ENCODE peak calls at places on chromosomes 7 and 10, in ten cellular contexts. G, J, A, O, X, F, T, Y, M and S are unnamed samples.

GRCh38 chr7:77327932-77328628 is 88.1 kb downstream of the GSAP start:
- DNase-seq in J (no peak), X (no peak), G (no peak), F (no peak), Y (no peak), O (no peak), A (no peak), T (no peak), M (no peak), S (peak; percentile 17)

GRCh38 chr7:151607464-151607867 is 87.8 kb upstream of the RHEB start:
- DNase-seq in M (no peak), X (no peak), O (no peak), G (no peak), T (no peak), J (no peak), A (no peak), Y (no peak), F (peak; percentile 51), S (no peak)

GRCh38 chr7:81682873-81683272 is 87.0 kb downstream of the HGF start:
- DNase-seq in G (no peak), J (no peak), T (no peak), M (no peak), O (no peak), X (no peak), A (peak; percentile 85), F (no peak), Y (no peak), S (no peak)

GRCh38 chr10:50360486-50360885 is 109.2 kb upstream of the ASAH2 start:
- DNase-seq in J (no peak), A (no peak), O (no peak), F (peak; percentile 62), X (no peak), G (no peak), T (no peak), Y (no peak), M (no peak), S (no peak)

GRCh38 chr7:44637788-44638594 is 31.6 kb downstream of the OGDH start:
- DNase-seq in O (peak; percentile 56), F (peak; percentile 89), A (no peak), G (no peak), T (peak; percentile 61), J (peak; percentile 73), X (no peak), M (peak; percentile 86), Y (peak; percentile 5), S (peak; percentile 50)

GRCh38 chr7:108181073-108181985 is 51.2 kb upstream of the LAMB4 start:
- DNase-seq in Y (peak; percentile 71), M (peak; percentile 28), F (peak; percentile 67), J (no peak), T (peak; percentile 72), X (no peak), O (peak; percentile 67), G (no peak), A (peak; percentile 51), S (peak; percentile 16)

GRCh38 chr10:119308556-119309422 is 101.4 kb downstream of the GRK5 start:
- DNase-seq in F (no peak), G (no peak), X (no peak), A (no peak), M (no peak), Y (no peak), O (no peak), J (no peak), T (no peak), S (no peak)

GRCh38 chr7:146788008-146788407 is 671.4 kb downstream of the CNTNAP2 start:
- DNase-seq in A (no peak), J (no peak), X (no peak), Y (no peak), O (no peak), G (no peak), F (no peak), T (no peak), M (no peak), S (no peak)

GRCh38 chr10:93363891-93364648 is 118.1 kb downstream of the MYOF start:
- DNase-seq in X (peak; percentile 22), T (no peak), O (no peak), M (no peak), J (no peak), Y (no peak), G (no peak), F (no peak), A (no peak), S (no peak)

GRCh38 chr10:90326498-90327267 is 531.2 kb downstream of the HTR7 start:
- DNase-seq in J (no peak), O (no peak), Y (no peak), X (no peak), F (peak; percentile 50), T (peak; percentile 56), A (no peak), G (no peak), M (no peak), S (no peak)

GRCh38 chr7:80017101-80017500 is 117.5 kb upstream of the GNAI1 start:
- DNase-seq in Y (no peak), A (no peak), J (no peak), T (no peak), M (no peak), X (no peak), O (no peak), G (no peak), F (peak; percentile 8), S (no peak)

GRCh38 chr7:2038876-2039728 is 193.6 kb downstream of the MAD1L1 start:
- DNase-seq in X (no peak), T (no peak), O (no peak), Y (no peak), F (no peak), A (no peak), G (no peak), M (no peak), J (no peak), S (no peak)

GRCh38 chr10:99785646-99786045 is 3.2 kb downstream of the ABCC2 start:
- DNase-seq in O (no peak), X (no peak), G (no peak), A (no peak), M (no peak), F (no peak), J (no peak), Y (peak; percentile 60), T (no peak), S (no peak)

GRCh38 chr7:155598810-155599210 is 45.7 kb upstream of the RBM33 start:
- DNase-seq in T (peak; percentile 84), X (peak; percentile 27), G (peak; percentile 80), J (peak; percentile 63), A (peak; percentile 83), Y (peak; percentile 96), O (peak; percentile 69), F (peak; percentile 59), M (peak; percentile 21), S (peak; percentile 52)

GRCh38 chr10:124640538-124641231 is 103.5 kb downstream of the FAM53B start:
- DNase-seq in G (no peak), F (no peak), M (peak; percentile 24), T (no peak), X (no peak), J (no peak), O (no peak), Y (no peak), A (no peak), S (no peak)

GRCh38 chr10:69500864-69501468 is 49.7 kb downstream of the TSPAN15 start:
- DNase-seq in Y (peak; percentile 20), F (no peak), M (no peak), X (no peak), J (no peak), O (no peak), G (no peak), T (no peak), A (no peak), S (no peak)

DNA sequence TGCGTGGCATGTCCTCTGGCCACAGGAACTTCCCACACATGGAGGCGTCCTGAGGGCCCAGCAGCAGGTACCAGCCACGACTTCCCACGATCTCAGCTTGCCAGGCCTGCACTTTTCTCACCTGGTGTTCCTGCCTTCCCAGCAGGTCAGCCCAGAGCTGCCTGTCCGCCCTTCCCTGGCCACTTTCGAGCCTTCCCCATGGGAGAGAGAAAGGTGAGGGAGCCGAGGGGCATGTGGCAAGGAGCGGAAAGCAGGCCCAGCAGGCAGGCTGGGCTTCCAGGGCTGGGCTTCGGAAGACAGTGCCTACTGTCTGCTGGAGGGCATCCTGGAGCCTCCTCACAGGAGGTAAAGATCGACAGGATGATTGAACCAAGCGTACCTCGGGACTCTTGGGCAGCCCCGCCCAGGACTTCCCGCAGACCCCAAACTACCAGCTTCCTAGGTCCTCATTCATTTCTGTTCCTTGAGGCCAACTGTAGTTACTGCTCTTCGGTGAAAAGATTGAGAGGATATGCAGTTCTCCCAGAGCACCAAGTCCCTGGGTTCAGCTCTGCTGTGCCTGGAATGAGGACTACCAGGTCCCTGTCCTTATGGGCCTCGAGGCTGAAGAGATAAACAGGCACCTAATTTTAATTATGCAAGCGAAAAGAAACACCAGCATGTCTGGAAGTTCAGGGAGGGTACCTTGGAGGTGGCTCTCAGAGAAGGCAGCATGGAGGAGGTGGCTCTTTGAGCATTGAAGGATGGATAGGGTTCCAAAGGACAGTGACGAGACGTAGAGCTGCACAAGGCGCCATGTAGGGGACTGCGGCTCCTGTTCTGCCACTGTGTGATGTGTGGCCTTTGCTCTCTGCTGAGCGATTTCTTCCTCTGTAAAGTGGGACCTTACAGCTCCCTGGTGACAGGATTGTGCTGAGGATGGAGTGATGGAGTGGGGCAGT is 87.8 kb downstream of the ZMIZ1 start:
- DNase-seq in M (no peak), O (no peak), F (no peak), Y (peak; percentile 70), X (no peak), J (no peak), A (no peak), T (no peak), G (no peak), S (no peak)
- H3K4me1 ChIP-seq in M (no peaks in the 10 kb centered on the region), O (peaks cover 73% of the 10 kb centered on the region), F (peaks cover 67% of the 10 kb centered on the region), Y (peaks cover 39% of the 10 kb centered on the region), X (peaks cover 97% of the 10 kb centered on the region), J (no peaks in the 10 kb centered on the region), A (peaks cover 48% of the 10 kb centered on the region), T (peaks cover 27% of the 10 kb centered on the region), G (peaks cover 21% of the 10 kb centered on the region), S (no peaks in the 10 kb centered on the region)

GRCh38 chr7:87570178-87570577 is 30.5 kb downstream of the ABCB1 start:
- DNase-seq in J (no peak), T (no peak), G (no peak), A (no peak), F (peak; percentile 92), M (no peak), O (no peak), X (no peak), Y (no peak), S (no peak)
- H3K4me3 ChIP-seq in J (no peak overlapping the region), T (no peak overlapping the region), G (no peak overlapping the region), A (no peak overlapping the region), F (no peak overlapping the region), M (no peak overlapping the region), O (no peak overlapping the region), X (no peak overlapping the region), Y (no peak overlapping the region), S (no peak overlapping the region)

DNA sequence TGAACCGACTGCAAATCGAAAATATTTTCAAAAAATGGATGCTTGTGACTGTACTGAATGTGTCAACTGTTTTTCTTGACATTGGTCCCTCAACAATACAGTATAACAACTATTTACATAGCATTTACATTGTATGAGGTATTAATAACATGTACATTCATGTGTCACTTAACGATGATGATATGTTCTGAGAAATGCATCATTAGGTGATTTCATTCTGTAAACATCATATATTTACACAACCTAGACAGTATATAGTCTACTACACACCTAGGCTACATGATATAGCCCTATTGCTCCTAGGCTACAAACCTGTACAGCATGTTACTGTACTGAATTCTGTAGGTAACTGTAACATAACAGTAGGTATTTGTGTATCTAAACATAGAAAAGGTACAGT is 39.7 kb downstream of the SIRT1 start:
- DNase-seq in J (no peak), X (no peak), Y (no peak), O (no peak), A (no peak), G (no peak), M (no peak), T (no peak), F (no peak), S (no peak)
- H3K36me3 ChIP-seq in J (peaks cover 54% of the 10 kb centered on the region), X (no peaks in the 10 kb centered on the region), Y (peaks cover 41% of the 10 kb centered on the region), O (peaks cover 43% of the 10 kb centered on the region), A (peaks cover 24% of the 10 kb centered on the region), G (no peaks in the 10 kb centered on the region), M (no peaks in the 10 kb centered on the region), T (peaks cover 2% of the 10 kb centered on the region), F (peaks cover 24% of the 10 kb centered on the region), S (peaks cover 7% of the 10 kb centered on the region)

GRCh38 chr7:131010714-131011436 is 276.9 kb upstream of the KLF14 start:
- DNase-seq in O (no peak), X (no peak), F (peak; percentile 63), Y (no peak), A (no peak), G (no peak), M (no peak), T (no peak), J (no peak), S (no peak)
- H3K4me1 ChIP-seq in O (peaks cover 76% of the 10 kb centered on the region), X (peaks cover 90% of the 10 kb centered on the region), F (peaks cover 40% of the 10 kb centered on the region), Y (no peaks in the 10 kb centered on the region), A (no peaks in the 10 kb centered on the region), G (peaks cover 25% of the 10 kb centered on the region), M (peaks cover 54% of the 10 kb centered on the region), T (peaks cover 90% of the 10 kb centered on the region), J (peaks cover 82% of the 10 kb centered on the region), S (peaks cover 78% of the 10 kb centered on the region)